ENCODE peak calls at places on chromosomes 12 and 14, in six cellular contexts. One of them, this sample, is unnamed.
A peak's percentile ranks its signal among the peaks of the same experiment; 100 is the strongest.

GRCh38 chr14:51657762-51658161 is 6.1 kb downstream of the FRMD6 start:
- DNase-seq in fibroblast of lung: no peak
- DNase-seq in kidney epithelial cell: no peak
- DNase-seq in prostate gland: no peak
- DNase-seq in left ventricle myocardium inferior: no peak
- DNase-seq in psoas muscle: no peak
- DNase-seq in this sample: no peak

GRCh38 chr12:116927244-116927940 is 16.6 kb downstream of the FBXW8 start:
- DNase-seq in fibroblast of lung: no peak
- DNase-seq in left ventricle myocardium inferior: no peak
- DNase-seq in prostate gland: no peak
- DNase-seq in psoas muscle: no peak
- DNase-seq in kidney epithelial cell: no peak
- DNase-seq in this sample: no peak

GRCh38 chr12:6843118-6843902 is 2.6 kb downstream of the GNB3 start:
- DNase-seq in kidney epithelial cell: no peak
- DNase-seq in fibroblast of lung: no peak
- DNase-seq in psoas muscle: no peak
- DNase-seq in left ventricle myocardium inferior: no peak
- DNase-seq in prostate gland: no peak
- DNase-seq in this sample: no peak

GRCh38 chr14:39318574-39318973 is 84.9 kb downstream of the MIA2 start:
- DNase-seq in prostate gland: no peak
- DNase-seq in left ventricle myocardium inferior: no peak
- DNase-seq in psoas muscle: no peak
- DNase-seq in kidney epithelial cell: no peak
- DNase-seq in fibroblast of lung: peak; percentile 19
- DNase-seq in this sample: no peak

GRCh38 chr14:32593290-32593942 is 264.3 kb downstream of the AKAP6 start:
- DNase-seq in kidney epithelial cell: peak; percentile 16
- DNase-seq in left ventricle myocardium inferior: no peak
- DNase-seq in prostate gland: no peak
- DNase-seq in fibroblast of lung: peak; percentile 33
- DNase-seq in psoas muscle: no peak
- DNase-seq in this sample: peak; percentile 46

GRCh38 chr14:36316131-36316530 is 4.3 kb downstream of the MBIP start:
- DNase-seq in fibroblast of lung: no peak
- DNase-seq in left ventricle myocardium inferior: no peak
- DNase-seq in psoas muscle: no peak
- DNase-seq in prostate gland: no peak
- DNase-seq in kidney epithelial cell: no peak
- DNase-seq in this sample: no peak

GRCh38 chr12:25034676-25035075 is 85.8 kb upstream of the BCAT1 start:
- DNase-seq in fibroblast of lung: no peak
- DNase-seq in left ventricle myocardium inferior: no peak
- DNase-seq in prostate gland: no peak
- DNase-seq in kidney epithelial cell: no peak
- DNase-seq in psoas muscle: no peak
- DNase-seq in this sample: no peak

GRCh38 chr14:75044322-75044721 is 6.9 kb downstream of the MLH3 start:
- DNase-seq in prostate gland: no peak
- DNase-seq in kidney epithelial cell: no peak
- DNase-seq in fibroblast of lung: peak; percentile 73
- DNase-seq in left ventricle myocardium inferior: no peak
- DNase-seq in psoas muscle: no peak
- DNase-seq in this sample: no peak

GRCh38 chr12:110680032-110680431 is 8.9 kb downstream of the HVCN1 start:
- DNase-seq in left ventricle myocardium inferior: no peak
- DNase-seq in prostate gland: no peak
- DNase-seq in fibroblast of lung: no peak
- DNase-seq in kidney epithelial cell: no peak
- DNase-seq in psoas muscle: no peak
- DNase-seq in this sample: no peak

GRCh38 chr12:27615331-27615891 is 80.8 kb upstream of the REP15 start:
- DNase-seq in prostate gland: no peak
- DNase-seq in left ventricle myocardium inferior: no peak
- DNase-seq in psoas muscle: no peak
- DNase-seq in kidney epithelial cell: no peak
- DNase-seq in fibroblast of lung: no peak
- DNase-seq in this sample: peak; percentile 24

GRCh38 chr12:104715562-104716182 is 242.4 kb downstream of the SLC41A2 start:
- DNase-seq in prostate gland: no peak
- DNase-seq in psoas muscle: no peak
- DNase-seq in left ventricle myocardium inferior: no peak
- DNase-seq in fibroblast of lung: no peak
- DNase-seq in kidney epithelial cell: no peak
- DNase-seq in this sample: no peak

GRCh38 chr12:123891516-123892179 is 81.0 kb downstream of the CCDC92 start:
- DNase-seq in left ventricle myocardium inferior: no peak
- DNase-seq in prostate gland: no peak
- DNase-seq in psoas muscle: no peak
- DNase-seq in fibroblast of lung: no peak
- DNase-seq in kidney epithelial cell: no peak
- DNase-seq in this sample: peak; percentile 42

GRCh38 chr14:99262977-99263448 is 9.0 kb downstream of the BCL11B start:
- DNase-seq in prostate gland: no peak
- DNase-seq in psoas muscle: no peak
- DNase-seq in fibroblast of lung: no peak
- DNase-seq in kidney epithelial cell: no peak
- DNase-seq in left ventricle myocardium inferior: no peak
- DNase-seq in this sample: no peak

GRCh38 chr14:103091041-103091882 is 3.3 kb upstream of the EXOC3L4 start:
- DNase-seq in left ventricle myocardium inferior: peak; percentile 64
- DNase-seq in kidney epithelial cell: no peak
- DNase-seq in fibroblast of lung: peak; percentile 48
- DNase-seq in psoas muscle: peak; percentile 63
- DNase-seq in prostate gland: peak; percentile 42
- DNase-seq in this sample: no peak

GRCh38 chr12:55092579-55092978 is 33.6 kb upstream of the OR9K2 start:
- DNase-seq in left ventricle myocardium inferior: no peak
- DNase-seq in kidney epithelial cell: no peak
- DNase-seq in prostate gland: no peak
- DNase-seq in psoas muscle: no peak
- DNase-seq in fibroblast of lung: no peak
- DNase-seq in this sample: no peak

GRCh38 chr14:61610900-61611299 is 84.4 kb upstream of the HIF1A start:
- DNase-seq in fibroblast of lung: no peak
- DNase-seq in kidney epithelial cell: no peak
- DNase-seq in prostate gland: no peak
- DNase-seq in left ventricle myocardium inferior: no peak
- DNase-seq in psoas muscle: no peak
- DNase-seq in this sample: no peak

GRCh38 chr12:103050273-103050672 is 92.8 kb downstream of the ASCL1 start:
- DNase-seq in fibroblast of lung: no peak
- DNase-seq in prostate gland: no peak
- DNase-seq in kidney epithelial cell: no peak
- DNase-seq in left ventricle myocardium inferior: no peak
- DNase-seq in psoas muscle: no peak
- DNase-seq in this sample: no peak

GRCh38 chr14:61866932-61867920 is 105.0 kb downstream of the SNAPC1 start:
- DNase-seq in fibroblast of lung: no peak
- DNase-seq in left ventricle myocardium inferior: no peak
- DNase-seq in psoas muscle: no peak
- DNase-seq in kidney epithelial cell: no peak
- DNase-seq in prostate gland: no peak
- DNase-seq in this sample: no peak

GRCh38 chr12:15164997-15165659 is 56.1 kb downstream of the RERG start:
- DNase-seq in prostate gland: no peak
- DNase-seq in kidney epithelial cell: no peak
- DNase-seq in fibroblast of lung: peak; percentile 87
- DNase-seq in left ventricle myocardium inferior: no peak
- DNase-seq in psoas muscle: peak; percentile 37
- DNase-seq in this sample: peak; percentile 75

GRCh38 chr12:122031342-122032216 is 9.9 kb downstream of the BCL7A start:
- DNase-seq in kidney epithelial cell: no peak
- DNase-seq in prostate gland: no peak
- DNase-seq in fibroblast of lung: no peak
- DNase-seq in left ventricle myocardium inferior: peak; percentile 48
- DNase-seq in psoas muscle: no peak
- DNase-seq in this sample: peak; percentile 39

GRCh38 chr14:20873370-20874177 is 17.6 kb upstream of the RNASE3 start:
- DNase-seq in kidney epithelial cell: peak; percentile 12
- DNase-seq in psoas muscle: peak; percentile 83
- DNase-seq in left ventricle myocardium inferior: peak; percentile 87
- DNase-seq in prostate gland: peak; percentile 27
- DNase-seq in fibroblast of lung: peak; percentile 63
- DNase-seq in this sample: peak; percentile 45

GRCh38 chr14:65137648-65138317 is 35.5 kb upstream of the MAX start:
- DNase-seq in fibroblast of lung: no peak
- DNase-seq in psoas muscle: no peak
- DNase-seq in kidney epithelial cell: no peak
- DNase-seq in left ventricle myocardium inferior: no peak
- DNase-seq in prostate gland: no peak
- DNase-seq in this sample: peak; percentile 54

DNA sequence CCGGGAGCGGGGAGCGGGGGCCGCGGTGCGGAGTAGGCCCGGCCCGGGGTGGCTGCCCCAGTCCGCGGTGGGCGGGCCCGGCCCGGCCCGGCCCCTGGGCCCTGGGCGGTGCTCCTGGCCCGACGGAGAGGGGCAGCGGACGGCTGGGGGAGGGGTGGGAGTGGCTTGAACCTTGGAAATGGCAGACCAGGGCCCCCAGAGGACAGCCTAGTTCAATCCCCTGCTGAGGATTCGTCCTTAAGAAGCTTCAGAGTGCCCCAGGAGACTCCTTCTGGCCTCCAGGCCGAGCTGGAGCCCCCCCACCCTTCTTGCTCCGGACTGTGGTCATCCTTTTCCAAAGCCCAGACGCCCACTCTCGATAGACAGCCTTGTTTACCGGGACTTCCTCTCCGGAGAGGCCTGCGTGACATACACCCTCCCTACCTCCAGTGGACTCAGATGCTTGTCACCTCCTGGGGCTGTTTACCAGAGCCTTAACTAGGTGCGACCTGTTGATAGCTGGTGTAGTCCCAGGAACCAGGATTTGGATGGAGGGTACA is 458 bp downstream of the KHNYN start:
- DNase-seq in kidney epithelial cell: no peak
- DNase-seq in prostate gland: peak; percentile 44
- DNase-seq in psoas muscle: peak; percentile 85
- DNase-seq in left ventricle myocardium inferior: peak; percentile 87
- DNase-seq in fibroblast of lung: peak; percentile 79
- DNase-seq in this sample: peak; percentile 78
- H3K4me3 ChIP-seq in kidney epithelial cell: peak overlapping the region; percentile 68
- H3K4me3 ChIP-seq in prostate gland: peak overlapping the region; percentile 68
- H3K4me3 ChIP-seq in psoas muscle: peak overlapping the region; percentile 84
- H3K4me3 ChIP-seq in left ventricle myocardium inferior: peak overlapping the region; percentile 81
- H3K4me3 ChIP-seq in fibroblast of lung: peak overlapping the region; percentile 97
- H3K4me3 ChIP-seq in this sample: peak overlapping the region; percentile 74

DNA sequence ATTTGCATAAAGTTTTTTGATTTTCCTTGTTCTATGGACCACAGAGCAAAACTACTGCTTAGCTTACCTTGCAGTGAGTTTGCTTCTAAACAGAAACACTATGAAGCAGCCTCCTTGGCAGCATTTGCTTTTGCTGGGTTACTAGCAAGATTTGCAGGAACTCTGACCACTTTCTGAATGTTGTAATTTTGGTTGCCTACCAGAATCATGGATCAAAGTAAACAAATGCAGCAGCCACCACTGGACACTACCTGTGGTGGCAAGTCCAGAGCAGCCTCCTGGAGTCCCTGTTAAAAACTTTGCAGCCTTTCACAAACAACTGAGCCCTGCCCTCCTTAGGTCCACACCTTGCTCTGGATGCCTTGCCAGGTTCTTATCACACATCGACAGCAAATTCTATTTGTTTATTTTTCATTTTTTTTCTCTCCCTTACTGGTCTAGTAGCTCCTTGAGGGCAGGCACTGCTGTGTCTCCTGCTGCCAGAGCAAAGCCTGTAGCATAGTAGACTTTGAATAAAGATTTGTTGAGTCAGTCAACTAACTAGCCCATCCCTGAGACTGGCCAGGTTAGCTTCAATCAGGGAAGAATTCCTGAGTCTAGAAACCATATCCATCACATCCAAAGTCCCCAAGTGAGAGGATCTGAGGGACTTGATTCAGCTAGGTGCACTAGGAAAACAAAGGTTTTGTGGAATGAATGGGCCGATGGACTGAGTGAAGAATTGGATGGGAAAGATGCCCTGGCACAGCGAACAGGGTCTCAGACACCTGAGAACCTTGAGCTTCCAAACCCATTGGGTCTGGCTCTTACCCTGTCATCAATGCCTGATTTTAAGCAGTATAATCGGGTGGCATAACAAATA is 5.7 kb downstream of the TTC6 start:
- DNase-seq in psoas muscle: no peak
- DNase-seq in left ventricle myocardium inferior: no peak
- DNase-seq in fibroblast of lung: no peak
- DNase-seq in prostate gland: no peak
- DNase-seq in kidney epithelial cell: no peak
- DNase-seq in this sample: no peak
- H3K27me3 ChIP-seq in psoas muscle: peaks cover 96% of the 10 kb centered on the region
- H3K27me3 ChIP-seq in left ventricle myocardium inferior: peaks cover 100% of the 10 kb centered on the region
- H3K27me3 ChIP-seq in fibroblast of lung: peaks cover 84% of the 10 kb centered on the region
- H3K27me3 ChIP-seq in prostate gland: no peaks in the 10 kb centered on the region
- H3K27me3 ChIP-seq in kidney epithelial cell: peaks cover 82% of the 10 kb centered on the region
- H3K27me3 ChIP-seq in this sample: peaks cover 6% of the 10 kb centered on the region

GRCh38 chr14:104164512-104164911 is 26.1 kb downstream of the KIF26A start:
- DNase-seq in fibroblast of lung: no peak
- DNase-seq in psoas muscle: no peak
- DNase-seq in left ventricle myocardium inferior: no peak
- DNase-seq in prostate gland: no peak
- DNase-seq in kidney epithelial cell: no peak
- DNase-seq in this sample: no peak

GRCh38 chr14:104164041-104164440 is 25.7 kb downstream of the KIF26A start:
- DNase-seq in fibroblast of lung: no peak
- DNase-seq in psoas muscle: no peak
- DNase-seq in left ventricle myocardium inferior: no peak
- DNase-seq in kidney epithelial cell: no peak
- DNase-seq in prostate gland: no peak
- DNase-seq in this sample: no peak

GRCh38 chr14:104163541-104163940 is 25.2 kb downstream of the KIF26A start:
- DNase-seq in kidney epithelial cell: no peak
- DNase-seq in prostate gland: no peak
- DNase-seq in left ventricle myocardium inferior: no peak
- DNase-seq in fibroblast of lung: no peak
- DNase-seq in psoas muscle: no peak
- DNase-seq in this sample: no peak

GRCh38 chr14:104161601-104162367 is 23.4 kb downstream of the KIF26A start:
- DNase-seq in fibroblast of lung: no peak
- DNase-seq in kidney epithelial cell: no peak
- DNase-seq in left ventricle myocardium inferior: no peak
- DNase-seq in prostate gland: no peak
- DNase-seq in psoas muscle: no peak
- DNase-seq in this sample: no peak

DNA sequence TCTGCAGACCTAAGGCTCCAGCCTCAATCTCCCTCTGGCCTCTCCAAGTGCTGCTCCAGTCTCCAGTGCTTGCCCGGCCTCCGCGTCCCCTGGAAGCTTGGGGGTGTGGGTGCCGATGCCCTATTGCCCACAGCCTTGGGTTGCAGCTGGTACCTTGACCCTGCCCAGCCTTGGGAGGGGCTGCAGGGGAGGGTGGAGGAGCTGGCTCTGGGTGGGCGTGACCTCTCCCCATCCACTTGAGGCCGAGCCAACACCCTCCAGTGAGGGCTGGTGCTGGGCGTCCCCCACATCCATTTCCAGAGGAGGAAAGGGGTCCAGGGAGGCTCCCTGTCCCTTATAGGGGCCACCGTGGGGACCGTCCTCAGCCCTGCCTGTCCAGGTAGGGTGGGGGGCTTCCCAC is 24.1 kb downstream of the KIF26A start:
- DNase-seq in left ventricle myocardium inferior: no peak
- DNase-seq in prostate gland: no peak
- DNase-seq in fibroblast of lung: no peak
- DNase-seq in psoas muscle: no peak
- DNase-seq in kidney epithelial cell: no peak
- DNase-seq in this sample: no peak
- H3K36me3 ChIP-seq in left ventricle myocardium inferior: no peaks in the 10 kb centered on the region
- H3K36me3 ChIP-seq in prostate gland: no peaks in the 10 kb centered on the region
- H3K36me3 ChIP-seq in fibroblast of lung: no peaks in the 10 kb centered on the region
- H3K36me3 ChIP-seq in psoas muscle: no peaks in the 10 kb centered on the region
- H3K36me3 ChIP-seq in kidney epithelial cell: no peaks in the 10 kb centered on the region
- H3K36me3 ChIP-seq in this sample: no peaks in the 10 kb centered on the region

GRCh38 chr12:57093412-57094193 is 4.7 kb downstream of the NAB2 start:
- DNase-seq in left ventricle myocardium inferior: peak; percentile 75
- DNase-seq in fibroblast of lung: peak; percentile 85
- DNase-seq in psoas muscle: peak; percentile 82
- DNase-seq in prostate gland: peak; percentile 67
- DNase-seq in kidney epithelial cell: no peak
- DNase-seq in this sample: peak; percentile 35
- H3K4me3 ChIP-seq in left ventricle myocardium inferior: peak overlapping the region; percentile 17
- H3K4me3 ChIP-seq in fibroblast of lung: peak overlapping the region; percentile 17
- H3K4me3 ChIP-seq in psoas muscle: peak overlapping the region; percentile 11
- H3K4me3 ChIP-seq in prostate gland: no peak overlapping the region
- H3K4me3 ChIP-seq in kidney epithelial cell: no peak overlapping the region
- H3K4me3 ChIP-seq in this sample: no peak overlapping the region